ENCODE peak calls at places on chromosomes 11 and 22, in ten cellular contexts. B is CD8-positive, alpha-beta T cell; I is activated CD8-positive, alpha-beta T cell treated with anti-CD3 and anti-CD28 coated beads for 36 hours; U is omental fat pad; R is HS-5; V is small intestine; X is activated CD4-positive, alpha-beta T cell treated with anti-CD3 and anti-CD28 coated beads, Interleukin-2, amount 50 U/mL, for 1 hour; F is dorsolateral prefrontal cortex; P is tibial nerve; N is nephron progenitor cell. Q is an unnamed sample.

GRCh38 chr11:86174101-86175046 is 70.2 kb upstream of the EED start:
- DNase-seq in B (no peak), I (no peak), U (peak), R (peak), V (peak), X (no peak), F (peak), P (peak), N (no peak), Q (peak)

GRCh38 chr11:95912902-95913560 is 10.9 kb downstream of the MTMR2 start:
- DNase-seq in B (no peak), I (no peak), U (no peak), R (no peak), V (no peak), X (no peak), F (no peak), P (no peak), N (no peak), Q (no peak)

GRCh38 chr11:45885274-45885920 is at the start of gene MAPK8IP1:
- DNase-seq in B (peak), I (peak), U (no peak), R (no peak), V (peak), X (peak), F (no peak), P (peak), N (peak), Q (peak)

GRCh38 chr22:23688571-23688970 is 2.2 kb upstream of the RGL4 start:
- DNase-seq in B (no peak), I (no peak), U (no peak), R (no peak), V (no peak), X (no peak), F (no peak), P (no peak), N (no peak), Q (no peak)

GRCh38 chr11:70139785-70140410 is 61.8 kb downstream of the ANO1 start:
- DNase-seq in B (no peak), I (no peak), U (no peak), R (no peak), V (peak), X (no peak), F (no peak), P (no peak), N (no peak), Q (no peak)

GRCh38 chr22:27377901-27378300 is 423.7 kb downstream of the MN1 start:
- DNase-seq in B (no peak), I (no peak), U (no peak), R (no peak), V (peak), X (no peak), F (no peak), P (no peak), N (no peak), Q (no peak)

GRCh38 chr11:61701298-61701993 is 21.3 kb downstream of the DAGLA start:
- DNase-seq in B (no peak), I (peak), U (no peak), R (no peak), V (peak), X (no peak), F (peak), P (no peak), N (peak), Q (no peak)

GRCh38 chr11:117490019-117490679 is 162.5 kb downstream of the CEP164 start:
- DNase-seq in B (no peak), I (no peak), U (no peak), R (no peak), V (no peak), X (no peak), F (no peak), P (no peak), N (no peak), Q (no peak)

GRCh38 chr11:120696597-120696996 is 185.0 kb downstream of the GRIK4 start:
- DNase-seq in B (no peak), I (no peak), U (no peak), R (no peak), V (no peak), X (no peak), F (no peak), P (no peak), N (no peak), Q (no peak)

GRCh38 chr11:3104961-3105790 is 48.0 kb upstream of the CARS1 start:
- DNase-seq in B (peak), I (no peak), U (peak), R (no peak), V (no peak), X (no peak), F (peak), P (no peak), N (no peak), Q (no peak)

GRCh38 chr11:35585411-35585810 is 32.8 kb upstream of the FJX1 start:
- DNase-seq in B (no peak), I (no peak), U (no peak), R (no peak), V (no peak), X (no peak), F (no peak), P (no peak), N (no peak), Q (no peak)

GRCh38 chr11:76600124-76600655 is 70.4 kb downstream of the LRRC32 start:
- DNase-seq in B (peak), I (no peak), U (no peak), R (no peak), V (no peak), X (no peak), F (no peak), P (no peak), N (no peak), Q (peak)

GRCh38 chr11:111941963-111942362 is 4.8 kb downstream of the DIXDC1 start:
- DNase-seq in B (no peak), I (no peak), U (no peak), R (no peak), V (peak), X (no peak), F (peak), P (no peak), N (no peak), Q (no peak)

GRCh38 chr22:24697671-24698082 is 76.8 kb downstream of the PIWIL3 start:
- DNase-seq in B (no peak), I (no peak), U (no peak), R (no peak), V (peak), X (no peak), F (no peak), P (peak), N (no peak), Q (peak)

GRCh38 chr11:57277845-57278720 is 41.0 kb upstream of the APLNR start:
- DNase-seq in B (no peak), I (peak), U (peak), R (peak), V (peak), X (peak), F (peak), P (peak), N (peak), Q (peak)

GRCh38 chr22:47249370-47249928 is 487.0 kb downstream of the TBC1D22A start:
- DNase-seq in B (no peak), I (no peak), U (no peak), R (no peak), V (no peak), X (no peak), F (no peak), P (no peak), N (no peak), Q (no peak)

GRCh38 chr11:57426754-57427691 is at the start of gene SLC43A3:
- DNase-seq in B (peak), I (peak), U (no peak), R (peak), V (no peak), X (peak), F (no peak), P (peak), N (peak), Q (peak)

GRCh38 chr11:7115775-7116174 is 27.0 kb downstream of the RBMXL2 start:
- DNase-seq in B (no peak), I (no peak), U (no peak), R (peak), V (no peak), X (no peak), F (no peak), P (no peak), N (no peak), Q (no peak)

GRCh38 chr11:73358071-73358470 is 18.1 kb upstream of the RELT start:
- DNase-seq in B (no peak), I (no peak), U (no peak), R (no peak), V (no peak), X (no peak), F (no peak), P (no peak), N (no peak), Q (no peak)

GRCh38 chr11:132451942-132452601 is 1080.2 kb downstream of the OPCML start:
- DNase-seq in B (no peak), I (no peak), U (no peak), R (no peak), V (no peak), X (no peak), F (no peak), P (no peak), N (no peak), Q (no peak)

GRCh38 chr11:66467034-66467659 is 442 bp downstream of the PELI3 start:
- DNase-seq in B (no peak), I (peak), U (no peak), R (no peak), V (peak), X (peak), F (no peak), P (no peak), N (no peak), Q (no peak)

GRCh38 chr11:132539590-132540368 is 992.5 kb downstream of the OPCML start:
- DNase-seq in B (no peak), I (no peak), U (no peak), R (no peak), V (no peak), X (no peak), F (no peak), P (no peak), N (no peak), Q (no peak)

GRCh38 chr11:15341587-15341986 is 226.9 kb downstream of the INSC start:
- DNase-seq in B (no peak), I (no peak), U (no peak), R (no peak), V (no peak), X (no peak), F (no peak), P (no peak), N (no peak), Q (no peak)

Q was measured in heart right ventricle.